ENCODE peak calls at places on chromosomes 11 and 22, in four cellular contexts. One of them, this sample, is unnamed.

GRCh38 chr22:29201722-29202230 is 3.9 kb upstream of the EMID1 start:
- DNase-seq in kidney: peak; percentile 81
- DNase-seq in ecto neural progenitor cell: peak; percentile 46
- DNase-seq in fibroblast of mammary gland: no peak
- DNase-seq in this sample: no peak

GRCh38 chr11:888290-889212 is 22.1 kb downstream of the CHID1 start:
- DNase-seq in kidney: no peak
- DNase-seq in ecto neural progenitor cell: no peak
- DNase-seq in fibroblast of mammary gland: no peak
- DNase-seq in this sample: no peak

GRCh38 chr11:6992457-6993431 is 27.4 kb downstream of the ZNF214 start:
- DNase-seq in kidney: no peak
- DNase-seq in ecto neural progenitor cell: no peak
- DNase-seq in fibroblast of mammary gland: peak; percentile 95
- DNase-seq in this sample: peak; percentile 49

GRCh38 chr11:118010738-118011461 is 24.7 kb downstream of the IL10RA start:
- DNase-seq in kidney: no peak
- DNase-seq in ecto neural progenitor cell: no peak
- DNase-seq in fibroblast of mammary gland: no peak
- DNase-seq in this sample: no peak

GRCh38 chr22:48700566-48701295 is 1126.9 kb downstream of the BRD1 start:
- DNase-seq in kidney: peak; percentile 55
- DNase-seq in ecto neural progenitor cell: no peak
- DNase-seq in fibroblast of mammary gland: no peak
- DNase-seq in this sample: no peak

GRCh38 chr22:46628756-46629155 is 8.6 kb downstream of the GRAMD4 start:
- DNase-seq in kidney: peak; percentile 68
- DNase-seq in ecto neural progenitor cell: no peak
- DNase-seq in fibroblast of mammary gland: no peak
- DNase-seq in this sample: no peak

GRCh38 chr22:37016134-37016910 is 2.9 kb downstream of the TST start:
- DNase-seq in kidney: peak; percentile 59
- DNase-seq in ecto neural progenitor cell: no peak
- DNase-seq in fibroblast of mammary gland: no peak
- DNase-seq in this sample: peak; percentile 54

GRCh38 chr22:39598017-39598965 is 27.7 kb downstream of the CACNA1I start:
- DNase-seq in kidney: peak; percentile 81
- DNase-seq in ecto neural progenitor cell: peak; percentile 90
- DNase-seq in fibroblast of mammary gland: no peak
- DNase-seq in this sample: no peak

GRCh38 chr22:44366372-44367310 is 53.9 kb upstream of the SHISAL1 start:
- DNase-seq in kidney: peak; percentile 44
- DNase-seq in ecto neural progenitor cell: no peak
- DNase-seq in fibroblast of mammary gland: no peak
- DNase-seq in this sample: no peak

GRCh38 chr22:22086501-22087158 is 104.0 kb upstream of the TOP3B start:
- DNase-seq in kidney: no peak
- DNase-seq in ecto neural progenitor cell: no peak
- DNase-seq in fibroblast of mammary gland: peak; percentile 24
- DNase-seq in this sample: no peak

GRCh38 chr22:49113758-49114157 is 713.9 kb downstream of the BRD1 start:
- DNase-seq in kidney: no peak
- DNase-seq in ecto neural progenitor cell: no peak
- DNase-seq in fibroblast of mammary gland: no peak
- DNase-seq in this sample: no peak

GRCh38 chr11:58922475-58922874 is 16.8 kb upstream of the GLYATL1 start:
- DNase-seq in kidney: no peak
- DNase-seq in ecto neural progenitor cell: no peak
- DNase-seq in fibroblast of mammary gland: no peak
- DNase-seq in this sample: no peak

GRCh38 chr11:72321381-72321996 is 77.5 kb upstream of the PHOX2A start:
- DNase-seq in kidney: no peak
- DNase-seq in ecto neural progenitor cell: no peak
- DNase-seq in fibroblast of mammary gland: peak; percentile 77
- DNase-seq in this sample: peak; percentile 68

GRCh38 chr22:29727248-29727551 is 7.4 kb downstream of the CABP7 start:
- DNase-seq in kidney: no peak
- DNase-seq in ecto neural progenitor cell: peak; percentile 76
- DNase-seq in fibroblast of mammary gland: peak; percentile 49
- DNase-seq in this sample: peak; percentile 52

GRCh38 chr11:72308226-72309073 is 64.5 kb upstream of the PHOX2A start:
- DNase-seq in kidney: no peak
- DNase-seq in ecto neural progenitor cell: peak; percentile 53
- DNase-seq in fibroblast of mammary gland: peak; percentile 97
- DNase-seq in this sample: peak; percentile 94

GRCh38 chr11:111672949-111673348 is 70.7 kb downstream of the SIK2 start:
- DNase-seq in kidney: no peak
- DNase-seq in ecto neural progenitor cell: no peak
- DNase-seq in fibroblast of mammary gland: no peak
- DNase-seq in this sample: no peak

GRCh38 chr22:36569999-36570398 is 41.0 kb upstream of the EIF3D start:
- DNase-seq in kidney: no peak
- DNase-seq in ecto neural progenitor cell: peak; percentile 67
- DNase-seq in fibroblast of mammary gland: peak; percentile 36
- DNase-seq in this sample: peak; percentile 16

GRCh38 chr11:33052241-33052640 is 12.9 kb downstream of the TCP11L1 start:
- DNase-seq in kidney: no peak
- DNase-seq in ecto neural progenitor cell: no peak
- DNase-seq in fibroblast of mammary gland: no peak
- DNase-seq in this sample: no peak

GRCh38 chr22:28424427-28425080 is 255.1 kb downstream of the TTC28 start:
- DNase-seq in kidney: no peak
- DNase-seq in ecto neural progenitor cell: no peak
- DNase-seq in fibroblast of mammary gland: peak; percentile 52
- DNase-seq in this sample: peak; percentile 71

GRCh38 chr11:114076974-114077373 is 17.5 kb downstream of the ZBTB16 start:
- DNase-seq in kidney: no peak
- DNase-seq in ecto neural progenitor cell: no peak
- DNase-seq in fibroblast of mammary gland: no peak
- DNase-seq in this sample: no peak

GRCh38 chr22:45781459-45781858 is 109.8 kb downstream of the ATXN10 start:
- DNase-seq in kidney: no peak
- DNase-seq in ecto neural progenitor cell: no peak
- DNase-seq in fibroblast of mammary gland: no peak
- DNase-seq in this sample: no peak

GRCh38 chr11:60343094-60343704 is 16.1 kb downstream of the MS4A6E start:
- DNase-seq in kidney: no peak
- DNase-seq in ecto neural progenitor cell: no peak
- DNase-seq in fibroblast of mammary gland: peak; percentile 7
- DNase-seq in this sample: peak; percentile 3

GRCh38 chr11:66421492-66422205 is 814 bp downstream of the NPAS4 start:
- DNase-seq in kidney: peak; percentile 96
- DNase-seq in ecto neural progenitor cell: peak; percentile 98
- DNase-seq in fibroblast of mammary gland: peak; percentile 86
- DNase-seq in this sample: peak; percentile 81

GRCh38 chr11:34439521-34440258 is 956 bp downstream of the CAT start:
- DNase-seq in kidney: no peak
- DNase-seq in ecto neural progenitor cell: no peak
- DNase-seq in fibroblast of mammary gland: no peak
- DNase-seq in this sample: no peak

GRCh38 chr11:130675456-130675855 is 227.0 kb downstream of the ADAMTS15 start:
- DNase-seq in kidney: peak; percentile 84
- DNase-seq in ecto neural progenitor cell: no peak
- DNase-seq in fibroblast of mammary gland: peak; percentile 93
- DNase-seq in this sample: peak; percentile 67

GRCh38 chr11:4464216-4465159 is 15.4 kb downstream of the OR52K2 start:
- DNase-seq in kidney: no peak
- DNase-seq in ecto neural progenitor cell: no peak
- DNase-seq in fibroblast of mammary gland: peak; percentile 61
- DNase-seq in this sample: no peak

GRCh38 chr11:109547356-109548027 is 125.5 kb downstream of the C11orf87 start:
- DNase-seq in kidney: no peak
- DNase-seq in ecto neural progenitor cell: no peak
- DNase-seq in fibroblast of mammary gland: peak; percentile 49
- DNase-seq in this sample: peak; percentile 83

GRCh38 chr11:120068114-120068573 is 69.8 kb downstream of the TRIM29 start:
- DNase-seq in kidney: no peak
- DNase-seq in ecto neural progenitor cell: peak; percentile 41
- DNase-seq in fibroblast of mammary gland: peak; percentile 36
- DNase-seq in this sample: peak; percentile 64

GRCh38 chr22:22397292-22397870 is 111.2 kb downstream of the ZNF280B start:
- DNase-seq in kidney: no peak
- DNase-seq in ecto neural progenitor cell: peak; percentile 75
- DNase-seq in fibroblast of mammary gland: peak; percentile 55
- DNase-seq in this sample: no peak

GRCh38 chr22:37472418-37473006 is 13.7 kb downstream of the MFNG start:
- DNase-seq in kidney: peak; percentile 46
- DNase-seq in ecto neural progenitor cell: no peak
- DNase-seq in fibroblast of mammary gland: peak; percentile 38
- DNase-seq in this sample: peak; percentile 31

GRCh38 chr11:113555071-113555739 is 80.0 kb upstream of the DRD2 start:
- DNase-seq in kidney: no peak
- DNase-seq in ecto neural progenitor cell: no peak
- DNase-seq in fibroblast of mammary gland: no peak
- DNase-seq in this sample: no peak

GRCh38 chr22:42624551-42625106 is 9.9 kb upstream of the POLDIP3 start:
- DNase-seq in kidney: no peak
- DNase-seq in ecto neural progenitor cell: no peak
- DNase-seq in fibroblast of mammary gland: no peak
- DNase-seq in this sample: no peak

GRCh38 chr22:44523981-44524759 is 26.1 kb upstream of the RTL6 start:
- DNase-seq in kidney: no peak
- DNase-seq in ecto neural progenitor cell: peak; percentile 37
- DNase-seq in fibroblast of mammary gland: peak; percentile 93
- DNase-seq in this sample: peak; percentile 92

GRCh38 chr11:1830119-1830499 is 4.7 kb upstream of the SYT8 start:
- DNase-seq in kidney: peak; percentile 66
- DNase-seq in ecto neural progenitor cell: no peak
- DNase-seq in fibroblast of mammary gland: no peak
- DNase-seq in this sample: no peak

GRCh38 chr11:117734596-117734995 is 62.4 kb downstream of the DSCAML1 start:
- DNase-seq in kidney: no peak
- DNase-seq in ecto neural progenitor cell: no peak
- DNase-seq in fibroblast of mammary gland: no peak
- DNase-seq in this sample: no peak

GRCh38 chr11:8080674-8081590 is at the start of gene TUB:
- DNase-seq in kidney: no peak
- DNase-seq in ecto neural progenitor cell: peak; percentile 74
- DNase-seq in fibroblast of mammary gland: peak; percentile 24
- DNase-seq in this sample: no peak

This sample was measured in amniotic epithelial cell.